ENCODE peak calls at places on chromosomes 1 and 21, in four cellular contexts. A is HepG2, W is K562, Q is WTC11. K is an unnamed sample.

GRCh38 chr21:46092811-46093667 is 4.9 kb upstream of the COL6A2 start:
- DNase-seq in A (no peak), W (no peak), Q (no peak), K (no peak)

GRCh38 chr21:42218836-42219605 is at the start of gene ABCG1:
- DNase-seq in A (no peak), W (peak), Q (peak), K (peak)

GRCh38 chr1:213192026-213192425 is 141.0 kb downstream of the RPS6KC1 start:
- DNase-seq in A (no peak), W (no peak), Q (no peak), K (no peak)

GRCh38 chr1:213376862-213377372 is 325.9 kb downstream of the RPS6KC1 start:
- DNase-seq in A (peak), W (no peak), Q (no peak), K (no peak)

GRCh38 chr1:151485685-151486255 is 25.4 kb upstream of the CGN start:
- DNase-seq in A (peak), W (no peak), Q (peak), K (no peak)

GRCh38 chr1:43197343-43198127 is 25.4 kb downstream of the CFAP57 start:
- DNase-seq in A (peak), W (no peak), Q (no peak), K (peak)

GRCh38 chr1:16236091-16236494 is 890 bp downstream of the CPLANE2 start:
- DNase-seq in A (peak), W (peak), Q (no peak), K (peak)

GRCh38 chr1:171161431-171161830 is 23.7 kb upstream of the FMO2 start:
- DNase-seq in A (no peak), W (no peak), Q (no peak), K (no peak)

GRCh38 chr1:192459467-192459866 is 116.1 kb upstream of the RGS1 start:
- DNase-seq in A (no peak), W (no peak), Q (no peak), K (no peak)

GRCh38 chr1:43147625-43148319 is 24.3 kb downstream of the EBNA1BP2 start:
- DNase-seq in A (peak), W (peak), Q (peak), K (peak)

GRCh38 chr21:30227633-30228404 is 11.9 kb upstream of the CLDN8 start:
- DNase-seq in A (no peak), W (no peak), Q (no peak), K (no peak)

GRCh38 chr1:175839678-175840669 is 96.6 kb upstream of the TNR start:
- DNase-seq in A (peak), W (no peak), Q (no peak), K (peak)

GRCh38 chr1:60880202-60880601 is 202.2 kb upstream of the NFIA start:
- DNase-seq in A (no peak), W (no peak), Q (no peak), K (no peak)

GRCh38 chr1:235486321-235486720 is 17.9 kb downstream of the B3GALNT2 start:
- DNase-seq in A (no peak), W (no peak), Q (no peak), K (no peak)

GRCh38 chr1:111621050-111621449 is 1.5 kb downstream of the RAP1A start:
- DNase-seq in A (no peak), W (no peak), Q (no peak), K (no peak)

GRCh38 chr21:35563885-35564451 is 496.4 kb downstream of the SETD4 start:
- DNase-seq in A (no peak), W (no peak), Q (no peak), K (no peak)

GRCh38 chr1:47664356-47664755 is 226.5 kb downstream of the FOXD2 start:
- DNase-seq in A (no peak), W (no peak), Q (no peak), K (no peak)

GRCh38 chr1:201311356-201312011 is 28.2 kb downstream of the PKP1 start:
- DNase-seq in A (no peak), W (no peak), Q (no peak), K (no peak)

GRCh38 chr1:103341377-103341880 is 184.1 kb upstream of the RNPC3 start:
- DNase-seq in A (no peak), W (no peak), Q (no peak), K (no peak)

GRCh38 chr1:103333141-103333540 is 192.4 kb upstream of the RNPC3 start:
- DNase-seq in A (no peak), W (no peak), Q (no peak), K (no peak)

GRCh38 chr1:103337779-103338178 is 187.7 kb upstream of the RNPC3 start:
- DNase-seq in A (no peak), W (no peak), Q (no peak), K (no peak)

DNA sequence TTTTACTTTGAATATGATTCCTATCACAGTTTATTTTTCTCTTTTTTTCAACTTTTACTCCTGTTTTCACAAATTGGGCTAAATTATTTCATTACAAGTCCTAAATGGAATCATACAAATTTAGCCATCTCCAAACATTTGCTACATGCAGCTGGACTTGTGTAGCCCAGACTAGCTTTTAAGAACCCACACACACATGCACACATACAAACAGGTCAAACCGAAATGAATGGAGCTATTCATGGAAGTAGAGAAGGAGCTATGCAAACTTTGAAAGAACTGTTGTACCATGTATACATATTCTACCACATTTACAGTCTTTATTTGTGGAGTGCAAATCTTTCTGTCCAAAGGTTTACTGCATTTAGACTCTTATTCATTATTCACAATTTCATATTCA is 189.1 kb upstream of the RNPC3 start:
- DNase-seq in A (peak), W (no peak), Q (no peak), K (no peak)
- TF ChIP-seq FOXJ3 in A (no peak), W (no peak), Q (no peak), K (no peak)

DNA sequence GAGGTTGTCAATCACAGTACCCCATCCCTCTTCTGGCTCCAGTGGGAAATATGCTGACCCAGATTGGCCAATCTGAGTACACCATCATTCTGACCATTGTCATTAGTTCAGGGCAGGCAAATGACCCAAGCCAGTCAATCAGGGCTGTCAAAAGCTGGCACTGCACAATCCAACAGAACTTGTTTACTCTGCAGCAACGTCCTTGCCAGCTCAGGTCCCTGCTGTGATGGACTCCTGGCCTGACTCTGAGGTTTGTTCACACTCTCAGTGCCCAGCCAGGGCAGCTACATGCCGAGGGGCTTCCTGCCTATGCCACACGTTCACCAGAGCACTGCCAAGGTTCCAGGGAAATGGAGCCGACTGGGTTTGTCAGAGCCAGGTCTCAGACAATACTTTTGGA is 14.7 kb upstream of the OVAAL start:
- DNase-seq in A (no peak), W (no peak), Q (no peak), K (no peak)
- TF ChIP-seq FOXJ3 in A (no peak), W (no peak), Q (no peak), K (no peak)

GRCh38 chr1:1283821-1284220 is 3.6 kb downstream of the SCNN1D start:
- DNase-seq in A (no peak), W (peak), Q (peak), K (peak)
- TF ChIP-seq FOXJ3 in A (no peak), W (no peak), Q (no peak), K (no peak)

DNA sequence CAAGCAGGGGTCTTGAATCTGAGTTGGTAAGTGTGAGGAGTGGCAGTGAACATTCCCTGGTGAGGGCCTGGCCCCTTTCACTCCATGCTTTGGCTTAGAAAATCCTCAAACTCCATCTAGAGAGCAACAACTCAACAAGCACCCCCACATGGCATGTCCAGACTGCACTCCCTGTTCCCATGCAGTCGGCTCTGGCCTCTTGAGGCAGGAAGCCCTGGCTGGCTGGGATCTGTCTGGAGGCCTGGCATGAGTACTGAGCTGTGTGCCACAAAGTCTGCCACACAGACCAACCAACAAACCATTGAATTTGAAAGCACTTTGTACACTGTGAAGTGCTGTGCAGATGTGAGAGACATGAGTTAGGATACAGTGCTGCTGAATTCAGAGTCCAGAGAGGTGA is 25.2 kb downstream of the COA7 start:
- DNase-seq in A (no peak), W (no peak), Q (no peak), K (no peak)
- TF ChIP-seq FOXJ3 in A (no peak), W (no peak), Q (no peak), K (no peak)

DNA sequence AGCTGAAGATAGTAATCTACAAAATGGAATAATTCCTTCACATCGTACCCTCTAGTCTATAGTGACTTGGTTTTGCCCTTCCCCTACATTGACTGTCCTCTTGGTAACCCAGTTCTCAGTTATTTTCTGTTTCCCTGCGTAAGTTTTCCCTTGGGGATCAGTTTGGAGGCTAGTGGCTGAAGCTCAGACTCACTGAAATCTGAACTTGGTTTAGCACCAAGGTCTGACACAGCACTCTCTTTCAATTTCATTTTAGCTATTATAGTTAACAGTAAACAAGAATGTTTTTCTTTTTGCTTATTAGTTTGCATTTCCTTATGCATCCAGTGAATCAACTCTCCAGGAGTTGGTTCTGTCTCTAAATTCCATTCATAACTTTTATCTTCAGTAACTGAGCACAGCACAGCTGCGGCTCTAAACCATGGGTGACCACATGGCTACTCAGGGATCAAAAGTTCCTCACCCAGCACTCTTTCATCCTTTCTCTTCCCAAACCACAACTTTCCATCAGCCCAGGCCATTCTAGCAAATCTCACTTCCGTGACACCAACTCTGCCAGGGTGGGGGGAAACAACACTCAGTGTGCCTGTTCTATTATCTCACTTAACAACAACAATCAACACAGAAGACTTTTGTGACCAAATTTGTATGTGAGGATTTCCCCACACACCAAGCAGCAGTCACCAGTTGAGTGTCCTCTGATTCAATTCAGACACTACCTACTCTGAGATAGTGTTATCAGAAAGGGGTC is 17.6 kb upstream of the IFI6 start:
- DNase-seq in A (no peak), W (no peak), Q (no peak), K (no peak)
- TF ChIP-seq FOXJ3 in A (no peak), W (no peak), Q (no peak), K (no peak)

GRCh38 chr1:28087614-28088167 is 719 bp downstream of the EYA3 start:
- DNase-seq in A (peak), W (peak), Q (no peak), K (peak)
- TF ChIP-seq FOXJ3 in A (no peak), W (no peak), Q (no peak), K (no peak)

DNA sequence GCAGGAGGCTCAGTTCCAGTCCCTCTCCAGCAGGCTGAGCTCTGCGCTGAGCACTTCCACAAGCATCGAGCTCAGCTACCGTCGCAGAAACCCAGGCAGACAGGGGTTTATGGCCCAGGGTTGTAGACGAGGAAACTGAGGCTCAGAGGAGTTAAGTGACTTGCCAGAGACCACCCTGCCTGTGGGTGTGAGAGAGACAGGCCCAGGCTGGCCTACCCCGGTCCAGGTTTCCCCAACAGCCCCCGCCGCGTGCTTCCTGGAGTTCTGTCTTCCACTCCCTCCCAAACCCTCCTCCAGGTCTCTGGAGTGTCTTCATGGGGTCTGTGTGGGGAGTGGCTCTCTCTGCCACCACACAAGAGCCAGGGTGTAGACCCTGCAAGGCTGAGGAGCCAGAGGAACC is 615.9 kb downstream of the PTPRU start:
- DNase-seq in A (no peak), W (no peak), Q (no peak), K (no peak)
- TF ChIP-seq FOXJ3 in A (no peak), W (no peak), Q (no peak), K (no peak)

GRCh38 chr1:178774263-178774662 is 49.2 kb downstream of the RALGPS2 start:
- DNase-seq in A (peak), W (no peak), Q (no peak), K (peak)

GRCh38 chr1:178768423-178768822 is 43.4 kb downstream of the RALGPS2 start:
- DNase-seq in A (peak), W (peak), Q (no peak), K (peak)

GRCh38 chr1:178776553-178776952 is 51.5 kb downstream of the RALGPS2 start:
- DNase-seq in A (peak), W (no peak), Q (no peak), K (no peak)

GRCh38 chr1:178772952-178773351 is 47.9 kb downstream of the RALGPS2 start:
- DNase-seq in A (no peak), W (no peak), Q (no peak), K (no peak)
- TF ChIP-seq FOXJ3 in A (no peak), W (no peak), Q (no peak), K (no peak)

K was measured in SK-N-SH.